ENCODE peak calls at places on chromosomes 13 and 19, in ten cellular contexts. R is GF-D8; A is stimulated activated naive CD8-positive, alpha-beta T cell treated with anti-CD3 and anti-CD28 coated beads, Interleukin-15, Interleukin-2, amounts not matched to agents 100 U/mL and 50 U/mL, for 24 hours; X is HFFc6; Z is kidney; S is stimulated activated CD4-positive, alpha-beta T cell treated with anti-CD3 and anti-CD28 coated beads, Interleukin-4, amount 100 ng/mL, for 1 hour; W is nucleus accumbens; L is NCI-H748 treated with DMSO at 0.1 percent for 48 hours; D is NCI-H1417; B is AG10803. Y is an unnamed sample.

GRCh38 chr19:31715249-31715944 is 366.2 kb upstream of the TSHZ3 start:
- DNase-seq in R (no peak), A (no peak), X (no peak), Z (no peak), S (no peak), W (no peak), L (no peak), D (no peak), B (no peak), Y (no peak)

GRCh38 chr19:7360393-7360984 is 11.8 kb downstream of the ARHGEF18 start:
- DNase-seq in R (no peak), A (no peak), X (no peak), Z (no peak), S (no peak), W (no peak), L (no peak), D (no peak), B (no peak), Y (no peak)

GRCh38 chr13:98959775-98960325 is 18.0 kb downstream of the DOCK9 start:
- DNase-seq in R (no peak), A (no peak), X (no peak), Z (no peak), S (no peak), W (no peak), L (peak; percentile 70), D (peak; percentile 78), B (no peak), Y (no peak)

GRCh38 chr19:10812902-10813404 is 23.1 kb downstream of the TMED1 start:
- DNase-seq in R (peak; percentile 88), A (peak; percentile 55), X (peak; percentile 97), Z (no peak), S (no peak), W (no peak), L (no peak), D (no peak), B (peak; percentile 95), Y (peak; percentile 75)

GRCh38 chr19:29841559-29842367 is 30.0 kb downstream of the CCNE1 start:
- DNase-seq in R (no peak), A (no peak), X (peak; percentile 74), Z (peak; percentile 69), S (no peak), W (no peak), L (no peak), D (no peak), B (no peak), Y (peak; percentile 35)

GRCh38 chr19:2261438-2262172 is 5.4 kb upstream of the JSRP1 start:
- DNase-seq in R (no peak), A (peak; percentile 77), X (no peak), Z (no peak), S (peak; percentile 61), W (no peak), L (no peak), D (no peak), B (no peak), Y (peak; percentile 44)

GRCh38 chr13:45781553-45782326 is 69.8 kb downstream of the SIAH3 start:
- DNase-seq in R (no peak), A (no peak), X (no peak), Z (peak; percentile 79), S (no peak), W (no peak), L (peak; percentile 48), D (peak; percentile 71), B (no peak), Y (no peak)

GRCh38 chr19:45467456-45468158 is at the start of gene FOSB:
- DNase-seq in R (peak; percentile 80), A (peak; percentile 93), X (peak; percentile 94), Z (peak; percentile 98), S (peak; percentile 90), W (peak; percentile 93), L (peak; percentile 91), D (peak; percentile 85), B (peak; percentile 93), Y (peak; percentile 97)

GRCh38 chr13:102907016-102907756 is 61.4 kb downstream of the ERCC5 start:
- DNase-seq in R (no peak), A (no peak), X (no peak), Z (no peak), S (no peak), W (no peak), L (no peak), D (no peak), B (peak; percentile 1), Y (no peak)

GRCh38 chr19:10543420-10544241 is at the start of gene ATG4D:
- DNase-seq in R (peak; percentile 31), A (peak; percentile 85), X (peak; percentile 24), Z (peak; percentile 94), S (peak; percentile 81), W (peak; percentile 79), L (peak; percentile 34), D (peak; percentile 91), B (peak; percentile 60), Y (peak; percentile 99)

GRCh38 chr13:21511841-21512240 is 52.7 kb upstream of the ZDHHC20 start:
- DNase-seq in R (no peak), A (no peak), X (no peak), Z (no peak), S (no peak), W (no peak), L (no peak), D (no peak), B (peak; percentile 71), Y (no peak)

GRCh38 chr13:112661291-112661690 is 28.5 kb upstream of the ATP11A start:
- DNase-seq in R (no peak), A (no peak), X (no peak), Z (no peak), S (no peak), W (no peak), L (no peak), D (no peak), B (no peak), Y (no peak)

GRCh38 chr13:45341799-45342584 is 1.0 kb upstream of the TPT1 start:
- DNase-seq in R (peak; percentile 30), A (no peak), X (no peak), Z (peak; percentile 76), S (no peak), W (no peak), L (peak; percentile 24), D (no peak), B (peak; percentile 82), Y (no peak)

GRCh38 chr13:79481685-79482052 is 714 bp downstream of the NDFIP2 start:
- DNase-seq in R (no peak), A (peak; percentile 50), X (no peak), Z (no peak), S (peak; percentile 67), W (no peak), L (peak; percentile 28), D (no peak), B (no peak), Y (peak; percentile 10)

GRCh38 chr13:31898383-31899071 is 133.0 kb upstream of the FRY start:
- DNase-seq in R (no peak), A (no peak), X (no peak), Z (no peak), S (no peak), W (no peak), L (no peak), D (no peak), B (no peak), Y (no peak)